ENCODE peak calls at places on chromosomes 3 and 15, in four cellular contexts. One of them, this sample, is unnamed.

GRCh38 chr3:191220908-191221307 is 21.9 kb downstream of the OSTN start:
- DNase-seq in PC-3: peak
- DNase-seq in adrenal gland: no peak
- DNase-seq in K562: no peak
- DNase-seq in this sample: no peak

GRCh38 chr3:27559835-27560234 is 75.7 kb upstream of the SLC4A7 start:
- DNase-seq in PC-3: no peak
- DNase-seq in adrenal gland: peak
- DNase-seq in K562: no peak
- DNase-seq in this sample: peak

GRCh38 chr3:45551214-45552010 is 43.1 kb upstream of the LIMD1 start:
- DNase-seq in PC-3: peak
- DNase-seq in adrenal gland: peak
- DNase-seq in K562: peak
- DNase-seq in this sample: peak

GRCh38 chr3:131231710-131232348 is 149.7 kb upstream of the NUDT16 start:
- DNase-seq in PC-3: peak
- DNase-seq in adrenal gland: no peak
- DNase-seq in K562: no peak
- DNase-seq in this sample: no peak

GRCh38 chr3:122609798-122610559 is 32.5 kb downstream of the PARP15 start:
- DNase-seq in PC-3: peak
- DNase-seq in adrenal gland: no peak
- DNase-seq in K562: no peak
- DNase-seq in this sample: no peak

GRCh38 chr3:66989860-66990696 is 8.0 kb upstream of the KBTBD8 start:
- DNase-seq in PC-3: peak
- DNase-seq in adrenal gland: no peak
- DNase-seq in K562: peak
- DNase-seq in this sample: no peak

GRCh38 chr3:66082679-66083078 is 44.0 kb upstream of the MAGI1 start:
- DNase-seq in PC-3: no peak
- DNase-seq in adrenal gland: no peak
- DNase-seq in K562: no peak
- DNase-seq in this sample: no peak

GRCh38 chr3:49620728-49621127 is 53.4 kb upstream of the APEH start:
- DNase-seq in PC-3: no peak
- DNase-seq in adrenal gland: no peak
- DNase-seq in K562: no peak
- DNase-seq in this sample: no peak

GRCh38 chr3:156273068-156273709 is 152.8 kb downstream of the KCNAB1 start:
- DNase-seq in PC-3: no peak
- DNase-seq in adrenal gland: no peak
- DNase-seq in K562: no peak
- DNase-seq in this sample: no peak

GRCh38 chr3:48466386-48467109 is 20.0 kb downstream of the ATRIP start:
- DNase-seq in PC-3: no peak
- DNase-seq in adrenal gland: peak
- DNase-seq in K562: no peak
- DNase-seq in this sample: no peak

GRCh38 chr15:52440414-52440813 is 88.3 kb downstream of the MYO5A start:
- DNase-seq in PC-3: peak
- DNase-seq in adrenal gland: peak
- DNase-seq in K562: no peak
- DNase-seq in this sample: no peak

GRCh38 chr3:127550758-127551157 is 39.8 kb downstream of the TPRA1 start:
- DNase-seq in PC-3: no peak
- DNase-seq in adrenal gland: no peak
- DNase-seq in K562: no peak
- DNase-seq in this sample: no peak

GRCh38 chr15:90681480-90681879 is 35.7 kb upstream of the BLM start:
- DNase-seq in PC-3: peak
- DNase-seq in adrenal gland: no peak
- DNase-seq in K562: no peak
- DNase-seq in this sample: no peak

GRCh38 chr3:48432411-48433371 is 2.8 kb upstream of the PLXNB1 start:
- DNase-seq in PC-3: no peak
- DNase-seq in adrenal gland: no peak
- DNase-seq in K562: no peak
- DNase-seq in this sample: no peak

GRCh38 chr15:90595760-90596155 is 66.0 kb downstream of the CRTC3 start:
- DNase-seq in PC-3: no peak
- DNase-seq in adrenal gland: no peak
- DNase-seq in K562: no peak
- DNase-seq in this sample: no peak

GRCh38 chr3:38651153-38651789 is 1.8 kb upstream of the SCN5A start:
- DNase-seq in PC-3: peak
- DNase-seq in adrenal gland: peak
- DNase-seq in K562: peak
- DNase-seq in this sample: no peak

GRCh38 chr3:35944915-35945710 is 305.8 kb downstream of the ARPP21 start:
- DNase-seq in PC-3: peak
- DNase-seq in adrenal gland: no peak
- DNase-seq in K562: no peak
- DNase-seq in this sample: no peak

GRCh38 chr15:88802991-88803240 is 320 bp upstream of the ACAN start:
- DNase-seq in PC-3: no peak
- DNase-seq in adrenal gland: no peak
- DNase-seq in K562: no peak
- DNase-seq in this sample: no peak

GRCh38 chr3:194272221-194272620 is 78.9 kb downstream of the CPN2 start:
- DNase-seq in PC-3: no peak
- DNase-seq in adrenal gland: no peak
- DNase-seq in K562: no peak
- DNase-seq in this sample: no peak

GRCh38 chr3:149968216-149968615 is 2.5 kb downstream of the PFN2 start:
- DNase-seq in PC-3: peak
- DNase-seq in adrenal gland: no peak
- DNase-seq in K562: no peak
- DNase-seq in this sample: no peak

GRCh38 chr3:177131927-177132636 is 65.2 kb downstream of the TBL1XR1 start:
- DNase-seq in PC-3: no peak
- DNase-seq in adrenal gland: no peak
- DNase-seq in K562: no peak
- DNase-seq in this sample: no peak

GRCh38 chr3:10722921-10723320 is 93.1 kb upstream of the SLC6A11 start:
- DNase-seq in PC-3: no peak
- DNase-seq in adrenal gland: no peak
- DNase-seq in K562: no peak
- DNase-seq in this sample: no peak

GRCh38 chr3:151171145-151171544 is 31.9 kb downstream of the GPR171 start:
- DNase-seq in PC-3: no peak
- DNase-seq in adrenal gland: no peak
- DNase-seq in K562: no peak
- DNase-seq in this sample: no peak

GRCh38 chr3:55177749-55178148 is 249.9 kb upstream of the LRTM1 start:
- DNase-seq in PC-3: no peak
- DNase-seq in adrenal gland: no peak
- DNase-seq in K562: no peak
- DNase-seq in this sample: no peak

GRCh38 chr3:172213168-172213567 is 173.8 kb downstream of the FNDC3B start:
- DNase-seq in PC-3: peak
- DNase-seq in adrenal gland: no peak
- DNase-seq in K562: no peak
- DNase-seq in this sample: no peak

GRCh38 chr3:13015286-13016082 is 57.7 kb downstream of the IQSEC1 start:
- DNase-seq in PC-3: no peak
- DNase-seq in adrenal gland: no peak
- DNase-seq in K562: no peak
- DNase-seq in this sample: no peak

GRCh38 chr3:193464889-193465288 is 86.3 kb upstream of the ATP13A5 start:
- DNase-seq in PC-3: no peak
- DNase-seq in adrenal gland: no peak
- DNase-seq in K562: no peak
- DNase-seq in this sample: no peak

GRCh38 chr15:85142324-85142723 is 160.7 kb downstream of the PDE8A start:
- DNase-seq in PC-3: peak
- DNase-seq in adrenal gland: peak
- DNase-seq in K562: no peak
- DNase-seq in this sample: no peak

GRCh38 chr3:197555281-197556261 is at the start of gene BDH1:
- DNase-seq in PC-3: peak
- DNase-seq in adrenal gland: peak
- DNase-seq in K562: no peak
- DNase-seq in this sample: no peak

GRCh38 chr3:118505784-118506183 is 528.9 kb downstream of the IGSF11 start:
- DNase-seq in PC-3: no peak
- DNase-seq in adrenal gland: no peak
- DNase-seq in K562: no peak
- DNase-seq in this sample: no peak

GRCh38 chr3:54357307-54357706 is 235.0 kb downstream of the CACNA2D3 start:
- DNase-seq in PC-3: no peak
- DNase-seq in adrenal gland: no peak
- DNase-seq in K562: no peak
- DNase-seq in this sample: no peak

GRCh38 chr15:22866066-22866465 is 27.6 kb downstream of the NIPA2 start:
- DNase-seq in PC-3: peak
- DNase-seq in adrenal gland: no peak
- DNase-seq in K562: no peak
- DNase-seq in this sample: no peak

GRCh38 chr3:177824190-177824786 is 627.0 kb upstream of the TBL1XR1 start:
- DNase-seq in PC-3: peak
- DNase-seq in adrenal gland: peak
- DNase-seq in K562: no peak
- DNase-seq in this sample: peak

GRCh38 chr3:124213641-124214040 is 221.7 kb upstream of the ROPN1 start:
- DNase-seq in PC-3: no peak
- DNase-seq in adrenal gland: no peak
- DNase-seq in K562: no peak
- DNase-seq in this sample: no peak
- H3K27ac ChIP-seq in PC-3: no peak
- H3K27ac ChIP-seq in adrenal gland: no peak
- H3K27ac ChIP-seq in K562: no peak
- H3K27ac ChIP-seq in this sample: no peak

DNA sequence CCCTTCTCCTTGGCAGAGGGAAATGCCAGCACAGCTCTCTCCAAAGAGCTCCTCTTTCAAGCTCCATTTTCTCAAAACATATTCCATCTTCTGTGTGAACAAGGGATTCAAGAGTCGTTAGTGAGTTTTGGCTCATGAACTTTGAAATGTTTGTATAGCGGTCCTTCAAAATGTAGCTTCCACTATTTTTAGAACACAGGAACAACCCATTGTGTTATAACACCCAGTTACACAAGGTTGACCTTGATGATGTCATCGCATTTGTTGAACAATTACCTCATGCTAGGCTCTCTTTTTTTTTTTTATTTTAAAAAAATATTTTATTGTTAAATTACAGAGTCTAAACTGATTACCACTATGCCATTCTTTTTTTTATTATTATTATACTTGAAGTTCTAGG is 251.7 kb downstream of the THSD4 start:
- DNase-seq in PC-3: no peak
- DNase-seq in adrenal gland: no peak
- DNase-seq in K562: no peak
- DNase-seq in this sample: no peak
- H3K27ac ChIP-seq in PC-3: no peak
- H3K27ac ChIP-seq in adrenal gland: no peak
- H3K27ac ChIP-seq in K562: no peak
- H3K27ac ChIP-seq in this sample: no peak

GRCh38 chr3:113223831-113224240 is 12.5 kb downstream of the BOC start:
- DNase-seq in PC-3: no peak
- DNase-seq in adrenal gland: no peak
- DNase-seq in K562: no peak
- DNase-seq in this sample: no peak
- H3K27ac ChIP-seq in PC-3: no peak
- H3K27ac ChIP-seq in adrenal gland: peak
- H3K27ac ChIP-seq in K562: no peak
- H3K27ac ChIP-seq in this sample: no peak

GRCh38 chr3:70064194-70064787 is 64.8 kb downstream of the SAMMSON start:
- DNase-seq in PC-3: peak
- DNase-seq in adrenal gland: peak
- DNase-seq in K562: peak
- DNase-seq in this sample: no peak

GRCh38 chr3:70071138-70071537 is 71.6 kb downstream of the SAMMSON start:
- DNase-seq in PC-3: no peak
- DNase-seq in adrenal gland: no peak
- DNase-seq in K562: no peak
- DNase-seq in this sample: no peak

GRCh38 chr3:70069557-70069956 is 70.0 kb downstream of the SAMMSON start:
- DNase-seq in PC-3: no peak
- DNase-seq in adrenal gland: no peak
- DNase-seq in K562: no peak
- DNase-seq in this sample: no peak

GRCh38 chr3:70065666-70066253 is 66.2 kb downstream of the SAMMSON start:
- DNase-seq in PC-3: peak
- DNase-seq in adrenal gland: no peak
- DNase-seq in K562: no peak
- DNase-seq in this sample: no peak

DNA sequence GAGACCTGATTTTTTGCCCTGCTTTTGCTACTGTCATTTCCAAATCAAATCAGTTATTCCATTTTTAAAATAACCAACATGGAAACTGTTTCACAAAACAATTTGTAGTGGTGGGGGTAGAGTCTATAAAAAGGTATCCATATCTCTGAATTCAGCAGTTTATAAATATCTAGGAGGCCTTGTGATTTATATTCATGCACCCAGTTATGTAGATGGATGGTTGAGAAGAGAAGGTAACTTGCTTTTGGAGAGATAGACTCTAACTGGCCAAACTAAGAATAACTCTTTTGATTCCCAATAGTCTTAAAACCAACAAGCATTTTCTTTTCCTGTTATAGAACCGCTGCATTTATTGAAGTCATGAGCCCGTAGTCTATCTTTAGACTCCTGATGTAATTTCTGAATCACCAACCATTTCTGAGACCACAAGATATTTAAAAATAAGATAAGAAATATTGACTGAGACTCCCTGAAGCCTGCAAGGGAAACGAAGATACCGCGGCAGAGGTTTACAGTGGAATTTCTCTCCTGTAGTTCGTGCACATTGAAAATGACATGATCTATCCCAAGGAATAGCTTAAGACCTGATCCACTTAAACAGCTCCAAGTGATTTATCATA is 68.4 kb downstream of the SAMMSON start:
- DNase-seq in PC-3: no peak
- DNase-seq in adrenal gland: no peak
- DNase-seq in K562: peak
- DNase-seq in this sample: no peak
- H3K27ac ChIP-seq in PC-3: no peak
- H3K27ac ChIP-seq in adrenal gland: no peak
- H3K27ac ChIP-seq in K562: no peak
- H3K27ac ChIP-seq in this sample: no peak

GRCh38 chr3:148903022-148903442 is 37.9 kb downstream of the CPA3 start:
- DNase-seq in PC-3: peak
- DNase-seq in adrenal gland: no peak
- DNase-seq in K562: no peak
- DNase-seq in this sample: no peak
- H3K27ac ChIP-seq in PC-3: no peak
- H3K27ac ChIP-seq in adrenal gland: no peak
- H3K27ac ChIP-seq in K562: no peak
- H3K27ac ChIP-seq in this sample: no peak

GRCh38 chr3:33658971-33659848 is 58.8 kb downstream of the CLASP2 start:
- DNase-seq in PC-3: no peak
- DNase-seq in adrenal gland: peak
- DNase-seq in K562: peak
- DNase-seq in this sample: peak
- H3K27ac ChIP-seq in PC-3: no peak
- H3K27ac ChIP-seq in adrenal gland: peak
- H3K27ac ChIP-seq in K562: peak
- H3K27ac ChIP-seq in this sample: peak